ENCODE peak calls at places on chromosomes 13 and 19, in eight cellular contexts. M is skeletal muscle cell, H is GM23338, G is left ventricle myocardium inferior, A is NCI-H2171, L is BJ, P is brain microvascular endothelial cell, O is Karpas-422. J is an unnamed sample.

GRCh38 chr13:77048592-77048991 is 21.6 kb upstream of the FBXL3 start:
- DNase-seq in M (no peak), H (peak; percentile 71), G (no peak), A (no peak), L (no peak), P (no peak), O (no peak), J (no peak)

GRCh38 chr19:10320602-10321416 is 5.0 kb upstream of the FDX2 start:
- DNase-seq in M (no peak), H (no peak), G (no peak), A (no peak), L (no peak), P (no peak), O (no peak), J (no peak)

GRCh38 chr19:5397804-5398692 is 57.2 kb upstream of the ZNRF4 start:
- DNase-seq in M (no peak), H (peak; percentile 94), G (no peak), A (no peak), L (no peak), P (peak; percentile 15), O (peak; percentile 66), J (no peak)

GRCh38 chr13:20441879-20442278 is 83.8 kb downstream of the CRYL1 start:
- DNase-seq in M (no peak), H (peak; percentile 21), G (no peak), A (no peak), L (no peak), P (no peak), O (no peak), J (no peak)

GRCh38 chr19:52700673-52701072 is 34.2 kb downstream of the ZNF611 start:
- DNase-seq in M (no peak), H (no peak), G (no peak), A (no peak), L (no peak), P (no peak), O (no peak), J (no peak)

GRCh38 chr19:35279985-35280821 is 2.1 kb upstream of the HAMP start:
- DNase-seq in M (no peak), H (no peak), G (no peak), A (peak; percentile 17), L (no peak), P (no peak), O (no peak), J (no peak)

GRCh38 chr19:3276341-3276799 is 51.9 kb downstream of the CELF5 start:
- DNase-seq in M (no peak), H (peak; percentile 95), G (no peak), A (peak; percentile 87), L (no peak), P (no peak), O (no peak), J (no peak)

GRCh38 chr13:31094331-31095015 is 67.2 kb downstream of the HSPH1 start:
- DNase-seq in M (no peak), H (no peak), G (no peak), A (no peak), L (no peak), P (no peak), O (no peak), J (no peak)

GRCh38 chr19:46009530-46010510 is 13.0 kb downstream of the PGLYRP1 start:
- DNase-seq in M (no peak), H (peak; percentile 85), G (peak; percentile 61), A (no peak), L (no peak), P (peak; percentile 77), O (peak; percentile 86), J (peak; percentile 59)

GRCh38 chr19:53878786-53879144 is 3.2 kb upstream of the PRKCG start:
- DNase-seq in M (no peak), H (no peak), G (no peak), A (no peak), L (no peak), P (peak; percentile 49), O (peak; percentile 14), J (no peak)

J was measured in NCI-H1694 treated with DMSO at 0.1 percent for 48 hours.